ENCODE peak calls at places on chromosome 13, in nine cellular contexts. One of them, this sample, is unnamed.

GRCh38 chr13:110254751-110255553 is 52.0 kb downstream of the COL4A1 start:
- DNase-seq in NCI-H1436: no peak
- DNase-seq in Right ventricle myocardium superior: no peak
- DNase-seq in tibial nerve: no peak
- DNase-seq in HCEC 1CT: peak; percentile 63
- DNase-seq in ovary: no peak
- DNase-seq in amniotic stem cell: no peak
- DNase-seq in activated naive CD4-positive, alpha-beta T cell: no peak
- DNase-seq in EH: peak; percentile 67
- DNase-seq in this sample: no peak

GRCh38 chr13:21175656-21176194 is 627 bp downstream of the SKA3 start:
- DNase-seq in HCEC 1CT: peak; percentile 2
- DNase-seq in EH: no peak
- DNase-seq in ovary: no peak
- DNase-seq in tibial nerve: no peak
- DNase-seq in NCI-H1436: no peak
- DNase-seq in amniotic stem cell: no peak
- DNase-seq in Right ventricle myocardium superior: no peak
- DNase-seq in activated naive CD4-positive, alpha-beta T cell: no peak
- DNase-seq in this sample: no peak

GRCh38 chr13:106322628-106323027 is 212.8 kb downstream of the EFNB2 start:
- DNase-seq in NCI-H1436: no peak
- DNase-seq in tibial nerve: no peak
- DNase-seq in HCEC 1CT: no peak
- DNase-seq in EH: no peak
- DNase-seq in activated naive CD4-positive, alpha-beta T cell: no peak
- DNase-seq in amniotic stem cell: no peak
- DNase-seq in ovary: no peak
- DNase-seq in Right ventricle myocardium superior: no peak
- DNase-seq in this sample: no peak

GRCh38 chr13:84137292-84137691 is 255.0 kb upstream of the SLITRK1 start:
- DNase-seq in HCEC 1CT: no peak
- DNase-seq in tibial nerve: no peak
- DNase-seq in Right ventricle myocardium superior: no peak
- DNase-seq in amniotic stem cell: no peak
- DNase-seq in ovary: no peak
- DNase-seq in activated naive CD4-positive, alpha-beta T cell: no peak
- DNase-seq in EH: peak; percentile 53
- DNase-seq in NCI-H1436: no peak
- DNase-seq in this sample: no peak

GRCh38 chr13:93945621-93946020 is 533.9 kb downstream of the DCT start:
- DNase-seq in activated naive CD4-positive, alpha-beta T cell: no peak
- DNase-seq in EH: no peak
- DNase-seq in Right ventricle myocardium superior: no peak
- DNase-seq in amniotic stem cell: no peak
- DNase-seq in HCEC 1CT: no peak
- DNase-seq in tibial nerve: no peak
- DNase-seq in NCI-H1436: no peak
- DNase-seq in ovary: no peak
- DNase-seq in this sample: no peak

GRCh38 chr13:42745655-42746054 is 35.7 kb upstream of the FAM216B start:
- DNase-seq in EH: no peak
- DNase-seq in Right ventricle myocardium superior: no peak
- DNase-seq in tibial nerve: no peak
- DNase-seq in activated naive CD4-positive, alpha-beta T cell: no peak
- DNase-seq in amniotic stem cell: no peak
- DNase-seq in HCEC 1CT: peak; percentile 17
- DNase-seq in ovary: no peak
- DNase-seq in NCI-H1436: no peak
- DNase-seq in this sample: no peak

GRCh38 chr13:68490594-68490993 is 1260.5 kb upstream of the PCDH9 start:
- DNase-seq in Right ventricle myocardium superior: no peak
- DNase-seq in EH: no peak
- DNase-seq in activated naive CD4-positive, alpha-beta T cell: no peak
- DNase-seq in NCI-H1436: no peak
- DNase-seq in tibial nerve: no peak
- DNase-seq in ovary: no peak
- DNase-seq in HCEC 1CT: no peak
- DNase-seq in amniotic stem cell: no peak
- DNase-seq in this sample: no peak

GRCh38 chr13:110553417-110553816 is 8.1 kb downstream of the RAB20 start:
- DNase-seq in ovary: no peak
- DNase-seq in NCI-H1436: no peak
- DNase-seq in activated naive CD4-positive, alpha-beta T cell: no peak
- DNase-seq in amniotic stem cell: no peak
- DNase-seq in tibial nerve: no peak
- DNase-seq in HCEC 1CT: no peak
- DNase-seq in EH: no peak
- DNase-seq in Right ventricle myocardium superior: no peak
- DNase-seq in this sample: no peak

GRCh38 chr13:45812599-45813372 is 38.8 kb downstream of the SIAH3 start:
- DNase-seq in ovary: no peak
- DNase-seq in Right ventricle myocardium superior: no peak
- DNase-seq in NCI-H1436: no peak
- DNase-seq in activated naive CD4-positive, alpha-beta T cell: no peak
- DNase-seq in tibial nerve: no peak
- DNase-seq in EH: no peak
- DNase-seq in HCEC 1CT: no peak
- DNase-seq in amniotic stem cell: no peak
- DNase-seq in this sample: no peak

GRCh38 chr13:109787135-109787954 is 962 bp upstream of the IRS2 start:
- DNase-seq in tibial nerve: no peak
- DNase-seq in NCI-H1436: peak; percentile 50
- DNase-seq in amniotic stem cell: peak; percentile 12
- DNase-seq in activated naive CD4-positive, alpha-beta T cell: peak; percentile 19
- DNase-seq in EH: peak; percentile 52
- DNase-seq in Right ventricle myocardium superior: peak; percentile 57
- DNase-seq in ovary: peak; percentile 45
- DNase-seq in HCEC 1CT: peak; percentile 67
- DNase-seq in this sample: peak; percentile 22

GRCh38 chr13:108850706-108851105 is 221.3 kb downstream of the MYO16 start:
- DNase-seq in amniotic stem cell: no peak
- DNase-seq in HCEC 1CT: no peak
- DNase-seq in ovary: no peak
- DNase-seq in NCI-H1436: no peak
- DNase-seq in activated naive CD4-positive, alpha-beta T cell: no peak
- DNase-seq in Right ventricle myocardium superior: no peak
- DNase-seq in tibial nerve: no peak
- DNase-seq in EH: no peak
- DNase-seq in this sample: no peak